ENCODE peak calls at places on chromosomes 6 and 20, in five cellular contexts. L is AG10803; N is SHP77; D is hippocampal formation; E is activated T-cell treated with anti-CD3 and anti-CD28 coated beads, Interleukin-2, amount 50 U/mL, for 72 hours. J is an unnamed sample.

GRCh38 chr6:125140808-125141207 is 12.8 kb upstream of the TPD52L1 start:
- DNase-seq in D (no peak), N (no peak), L (peak; percentile 58), E (no peak), J (no peak)

GRCh38 chr6:107419747-107420146 is 39.6 kb downstream of the PDSS2 start:
- DNase-seq in D (no peak), N (no peak), L (peak; percentile 42), E (no peak), J (no peak)

GRCh38 chr6:166007349-166008263 is 160.0 kb downstream of the TBXT start:
- DNase-seq in E (no peak), L (peak; percentile 75), D (no peak), N (peak; percentile 67), J (no peak)

GRCh38 chr6:54935739-54936138 is 89.2 kb downstream of the FAM83B start:
- DNase-seq in E (no peak), N (no peak), L (peak; percentile 42), D (no peak), J (no peak)

GRCh38 chr6:156912431-156912830 is 135.3 kb downstream of the ARID1B start:
- DNase-seq in E (no peak), N (no peak), D (no peak), L (no peak), J (no peak)

GRCh38 chr6:142696689-142697088 is 248.3 kb downstream of the HIVEP2 start:
- DNase-seq in L (peak; percentile 27), E (no peak), N (peak; percentile 88), D (no peak), J (no peak)

GRCh38 chr6:33604941-33605854 is 15.9 kb upstream of the ITPR3 start:
- DNase-seq in D (no peak), L (peak; percentile 35), E (no peak), N (no peak), J (no peak)

GRCh38 chr6:33787954-33788693 is 806 bp downstream of the LEMD2 start:
- DNase-seq in L (peak; percentile 87), N (peak; percentile 50), E (peak; percentile 75), D (no peak), J (peak; percentile 88)

GRCh38 chr6:37396571-37397185 is 36.3 kb upstream of the CMTR1 start:
- DNase-seq in N (no peak), E (no peak), L (peak; percentile 91), D (no peak), J (no peak)

GRCh38 chr20:10074513-10074912 is 39.7 kb downstream of the ANKEF1 start:
- DNase-seq in N (no peak), D (no peak), E (no peak), L (peak; percentile 93), J (no peak)

GRCh38 chr20:63594043-63594561 is 20.1 kb upstream of the HELZ2 start:
- DNase-seq in D (no peak), N (no peak), L (peak; percentile 88), E (no peak), J (no peak)

GRCh38 chr6:3438190-3439167 is 18.4 kb downstream of the SLC22A23 start:
- DNase-seq in D (no peak), N (peak; percentile 71), E (no peak), L (peak; percentile 69), J (no peak)